ENCODE peak calls at places on chromosomes 11 and 22, in five cellular contexts. Q is IMR-90, O is NCI-H1092, C is glomerular endothelial cell, E is A673. V is an unnamed sample.

GRCh38 chr11:46389450-46390330 is 1.9 kb downstream of the CHRM4 start:
- DNase-seq in O (peak; percentile 68), C (no peak), Q (peak; percentile 46), E (peak; percentile 94), V (peak; percentile 83)

GRCh38 chr22:41966607-41967240 is 2.5 kb upstream of the SEPTIN3 start:
- DNase-seq in E (peak; percentile 79), Q (peak; percentile 88), C (peak; percentile 72), O (peak; percentile 23), V (peak; percentile 84)

GRCh38 chr11:44313701-44314489 is 4.0 kb upstream of the ALX4 start:
- DNase-seq in Q (no peak), C (no peak), E (peak; percentile 34), O (no peak), V (no peak)

GRCh38 chr22:42970029-42970428 is 44.9 kb downstream of the PACSIN2 start:
- DNase-seq in E (no peak), C (no peak), Q (no peak), O (no peak), V (no peak)

GRCh38 chr11:89491141-89491690 is at the start of gene NOX4:
- DNase-seq in C (no peak), Q (peak; percentile 48), E (peak; percentile 14), O (no peak), V (peak; percentile 42)

GRCh38 chr11:129214710-129215295 is 22.7 kb upstream of the ARHGAP32 start:
- DNase-seq in E (no peak), Q (no peak), C (no peak), O (no peak), V (no peak)

GRCh38 chr11:85758480-85759039 is 52.4 kb downstream of the SYTL2 start:
- DNase-seq in C (no peak), O (no peak), E (no peak), Q (no peak), V (no peak)

GRCh38 chr22:49294656-49295464 is 532.8 kb downstream of the BRD1 start:
- DNase-seq in Q (no peak), O (no peak), C (no peak), E (no peak), V (no peak)

GRCh38 chr11:93291889-93292288 is 38.7 kb upstream of the DEUP1 start:
- DNase-seq in C (no peak), O (no peak), E (no peak), Q (no peak), V (no peak)

GRCh38 chr11:128865490-128865889 is 1.6 kb downstream of the KCNJ1 start:
- DNase-seq in O (no peak), C (no peak), Q (peak; percentile 13), E (no peak), V (no peak)

GRCh38 chr22:42229455-42230149 is 40.9 kb downstream of the TCF20 start:
- DNase-seq in E (no peak), Q (peak; percentile 54), O (no peak), C (no peak), V (no peak)

GRCh38 chr22:46763051-46763705 is 728 bp downstream of the TBC1D22A start:
- DNase-seq in O (no peak), Q (peak; percentile 7), C (no peak), E (peak; percentile 53), V (no peak)

V was measured in NCI-H82.